ENCODE peak calls at places on chromosomes 7 and 10, in eight cellular contexts. R is HTR-8/SVneo; E is skeletal muscle cell; Y is NCI-H510A treated with DMSO at 0.1 percent for 48 hours; S is Jurkat, Clone E6-1; B is BE2C; O is T-helper 9 cell; J is GM13977. V is an unnamed sample.

GRCh38 chr10:12243860-12244620 is 48.1 kb downstream of the CDC123 start:
- DNase-seq in R (no peak), E (no peak), Y (no peak), S (no peak), B (no peak), O (no peak), J (peak; percentile 42), V (no peak)

GRCh38 chr10:91023708-91024438 is 103.0 kb upstream of the ANKRD1 start:
- DNase-seq in R (no peak), E (no peak), Y (no peak), S (no peak), B (no peak), O (no peak), J (no peak), V (no peak)

GRCh38 chr7:19133891-19134290 is 11.3 kb downstream of the FERD3L start:
- DNase-seq in R (no peak), E (no peak), Y (no peak), S (no peak), B (no peak), O (no peak), J (no peak), V (no peak)

GRCh38 chr10:86068532-86069337 is 297.9 kb downstream of the GRID1 start:
- DNase-seq in R (no peak), E (no peak), Y (peak; percentile 28), S (no peak), B (no peak), O (no peak), J (no peak), V (no peak)

GRCh38 chr10:86964061-86964846 is 4.0 kb upstream of the ADIRF start:
- DNase-seq in R (no peak), E (no peak), Y (no peak), S (no peak), B (peak; percentile 40), O (no peak), J (no peak), V (no peak)

GRCh38 chr10:31374146-31374696 is 55.2 kb downstream of the ZEB1 start:
- DNase-seq in R (no peak), E (no peak), Y (peak; percentile 48), S (no peak), B (no peak), O (no peak), J (no peak), V (no peak)

GRCh38 chr7:14505906-14506305 is 396.6 kb downstream of the DGKB start:
- DNase-seq in R (no peak), E (no peak), Y (no peak), S (no peak), B (no peak), O (no peak), J (no peak), V (no peak)

GRCh38 chr7:70016044-70016770 is 417.9 kb downstream of the AUTS2 start:
- DNase-seq in R (peak; percentile 38), E (peak; percentile 48), Y (no peak), S (no peak), B (no peak), O (no peak), J (no peak), V (peak; percentile 27)

GRCh38 chr7:151008511-151009323 is 15.6 kb downstream of the ATG9B start:
- DNase-seq in R (no peak), E (no peak), Y (no peak), S (peak; percentile 74), B (peak; percentile 49), O (peak; percentile 86), J (peak; percentile 95), V (no peak)

GRCh38 chr10:83541096-83541495 is 598.2 kb upstream of the GHITM start:
- DNase-seq in R (no peak), E (no peak), Y (no peak), S (no peak), B (no peak), O (no peak), J (no peak), V (no peak)

GRCh38 chr7:33039257-33039904 is 23.2 kb downstream of the NT5C3A start:
- DNase-seq in R (no peak), E (no peak), Y (no peak), S (no peak), B (no peak), O (no peak), J (peak; percentile 18), V (no peak)

GRCh38 chr7:44145419-44145968 is 4.4 kb upstream of the MYL7 start:
- DNase-seq in R (no peak), E (no peak), Y (no peak), S (no peak), B (no peak), O (peak; percentile 42), J (no peak), V (no peak)

GRCh38 chr10:101779544-101780186 is 3.6 kb downstream of the NPM3 start:
- DNase-seq in R (no peak), E (no peak), Y (no peak), S (peak; percentile 19), B (peak; percentile 87), O (peak; percentile 87), J (peak; percentile 91), V (no peak)

GRCh38 chr10:116848032-116848911 is 1.0 kb upstream of the ENO4 start:
- DNase-seq in R (no peak), E (no peak), Y (no peak), S (no peak), B (no peak), O (no peak), J (peak; percentile 77), V (no peak)

GRCh38 chr7:33905389-33906032 is at the start of gene BMPER:
- DNase-seq in R (peak; percentile 28), E (no peak), Y (peak; percentile 61), S (no peak), B (peak; percentile 50), O (no peak), J (no peak), V (peak; percentile 62)

GRCh38 chr10:78805176-78805575 is 263.6 kb upstream of the ZMIZ1 start:
- DNase-seq in R (peak; percentile 64), E (peak; percentile 86), Y (no peak), S (no peak), B (peak; percentile 79), O (no peak), J (no peak), V (no peak)

GRCh38 chr7:54179321-54180029 is 362.7 kb upstream of the VSTM2A start:
- DNase-seq in R (no peak), E (no peak), Y (no peak), S (no peak), B (no peak), O (no peak), J (no peak), V (no peak)

GRCh38 chr10:63976538-63976937 is 455.3 kb downstream of the REEP3 start:
- DNase-seq in R (peak; percentile 10), E (no peak), Y (peak; percentile 0), S (peak; percentile 46), B (peak; percentile 73), O (no peak), J (peak; percentile 75), V (peak; percentile 23)

GRCh38 chr10:48725708-48726107 is 41.0 kb downstream of the WDFY4 start:
- DNase-seq in R (no peak), E (no peak), Y (no peak), S (no peak), B (no peak), O (no peak), J (no peak), V (no peak)

GRCh38 chr7:47702096-47702495 is 120.2 kb upstream of the TNS3 start:
- DNase-seq in R (no peak), E (no peak), Y (no peak), S (no peak), B (no peak), O (no peak), J (no peak), V (no peak)

GRCh38 chr10:111082102-111082975 is 5.5 kb downstream of the ADRA2A start:
- DNase-seq in R (no peak), E (no peak), Y (no peak), S (no peak), B (no peak), O (no peak), J (no peak), V (no peak)

GRCh38 chr10:28307267-28307666 is 4.4 kb upstream of the MPP7 start:
- DNase-seq in R (no peak), E (no peak), Y (no peak), S (no peak), B (no peak), O (no peak), J (no peak), V (no peak)

GRCh38 chr10:124347956-124348355 is 70.8 kb downstream of the OAT start:
- DNase-seq in R (no peak), E (no peak), Y (no peak), S (peak; percentile 14), B (no peak), O (no peak), J (no peak), V (no peak)

GRCh38 chr10:27771231-27771630 is 25.6 kb upstream of the MKX start:
- DNase-seq in R (no peak), E (no peak), Y (no peak), S (peak; percentile 28), B (no peak), O (no peak), J (no peak), V (no peak)

GRCh38 chr10:8136745-8137144 is 82.3 kb downstream of the GATA3 start:
- DNase-seq in R (no peak), E (no peak), Y (no peak), S (no peak), B (no peak), O (no peak), J (no peak), V (no peak)

GRCh38 chr10:85280014-85280413 is 951.6 kb downstream of the CCSER2 start:
- DNase-seq in R (no peak), E (no peak), Y (peak; percentile 84), S (no peak), B (peak; percentile 18), O (no peak), J (no peak), V (no peak)

GRCh38 chr7:129090307-129090907 is 35.5 kb upstream of the TNPO3 start:
- DNase-seq in R (no peak), E (no peak), Y (no peak), S (no peak), B (no peak), O (no peak), J (no peak), V (no peak)

GRCh38 chr7:78020874-78021249 is 222.3 kb downstream of the PHTF2 start:
- DNase-seq in R (no peak), E (no peak), Y (no peak), S (no peak), B (no peak), O (no peak), J (no peak), V (no peak)

GRCh38 chr7:101832681-101833375 is 15.4 kb downstream of the CUX1 start:
- DNase-seq in R (no peak), E (no peak), Y (no peak), S (no peak), B (no peak), O (no peak), J (no peak), V (no peak)

GRCh38 chr10:17781856-17782255 is 27.3 kb upstream of the MRC1 start:
- DNase-seq in R (no peak), E (no peak), Y (no peak), S (peak; percentile 32), B (peak; percentile 32), O (no peak), J (no peak), V (no peak)

GRCh38 chr10:102230264-102230860 is 4.3 kb downstream of the ELOVL3 start:
- DNase-seq in R (peak; percentile 54), E (no peak), Y (peak; percentile 68), S (no peak), B (peak; percentile 62), O (peak; percentile 12), J (peak; percentile 51), V (no peak)

V was measured in H54.